ENCODE peak calls at places on chromosomes 2 and 18, in ten cellular contexts. F, U, W, O, A, X, I, S, Q and H are unnamed samples.

GRCh38 chr2:213932-214693 is 49.7 kb downstream of the SH3YL1 start:
- DNase-seq in F (no peak), U (no peak), W (no peak), O (no peak), A (no peak), X (no peak), I (no peak), S (no peak), Q (no peak), H (no peak)

GRCh38 chr2:29212009-29212408 is 96.8 kb downstream of the CLIP4 start:
- DNase-seq in F (no peak), U (no peak), W (no peak), O (no peak), A (no peak), X (no peak), I (no peak), S (no peak), Q (no peak), H (no peak)

GRCh38 chr2:61255580-61256437 is 93.8 kb downstream of the C2orf74 start:
- DNase-seq in F (no peak), U (no peak), W (peak; percentile 75), O (no peak), A (no peak), X (no peak), I (no peak), S (peak; percentile 22), Q (peak; percentile 60), H (no peak)

GRCh38 chr2:46942143-46942526 is 26.5 kb upstream of the MCFD2 start:
- DNase-seq in F (peak; percentile 75), U (peak; percentile 64), W (no peak), O (no peak), A (peak; percentile 71), X (peak; percentile 83), I (no peak), S (peak; percentile 49), Q (no peak), H (no peak)

GRCh38 chr18:31447530-31448191 is at the start of gene DSG3:
- DNase-seq in F (no peak), U (no peak), W (no peak), O (no peak), A (no peak), X (no peak), I (no peak), S (no peak), Q (no peak), H (no peak)

GRCh38 chr18:22021701-22022100 is 147.7 kb upstream of the GATA6 start:
- DNase-seq in F (no peak), U (no peak), W (no peak), O (no peak), A (no peak), X (no peak), I (no peak), S (no peak), Q (no peak), H (no peak)

GRCh38 chr18:37334494-37335125 is 231.0 kb downstream of the CELF4 start:
- DNase-seq in F (no peak), U (no peak), W (peak; percentile 56), O (peak; percentile 49), A (no peak), X (no peak), I (no peak), S (no peak), Q (no peak), H (no peak)

GRCh38 chr2:59806486-59806885 is 747.0 kb downstream of the BCL11A start:
- DNase-seq in F (no peak), U (no peak), W (no peak), O (no peak), A (no peak), X (no peak), I (no peak), S (no peak), Q (no peak), H (no peak)

GRCh38 chr2:168649562-168649961 is 152.9 kb upstream of the NOSTRIN start:
- DNase-seq in F (no peak), U (no peak), W (no peak), O (no peak), A (no peak), X (no peak), I (no peak), S (no peak), Q (no peak), H (no peak)

GRCh38 chr2:132037527-132038178 is 124.1 kb downstream of the ANKRD30BL start:
- DNase-seq in F (peak; percentile 14), U (peak; percentile 8), W (no peak), O (peak; percentile 36), A (no peak), X (no peak), I (peak; percentile 27), S (peak; percentile 6), Q (no peak), H (no peak)

GRCh38 chr2:100276716-100277115 is 45.6 kb downstream of the LONRF2 start:
- DNase-seq in F (no peak), U (no peak), W (no peak), O (no peak), A (no peak), X (no peak), I (no peak), S (no peak), Q (no peak), H (no peak)

GRCh38 chr2:96111257-96111640 is 5.1 kb downstream of the ADRA2B start:
- DNase-seq in F (no peak), U (no peak), W (no peak), O (no peak), A (no peak), X (no peak), I (no peak), S (no peak), Q (no peak), H (no peak)

GRCh38 chr2:41716497-41716896 is 331.3 kb upstream of the PKDCC start:
- DNase-seq in F (no peak), U (no peak), W (no peak), O (no peak), A (no peak), X (no peak), I (no peak), S (no peak), Q (no peak), H (peak; percentile 13)

GRCh38 chr2:85278361-85278760 is 49.4 kb downstream of the TGOLN2 start:
- DNase-seq in F (no peak), U (no peak), W (peak; percentile 75), O (no peak), A (no peak), X (no peak), I (no peak), S (no peak), Q (no peak), H (no peak)

GRCh38 chr2:73112913-73113633 is at the start of gene RAB11FIP5:
- DNase-seq in F (peak; percentile 56), U (peak; percentile 38), W (peak; percentile 79), O (peak; percentile 80), A (peak; percentile 81), X (peak; percentile 68), I (peak; percentile 83), S (peak; percentile 84), Q (no peak), H (no peak)

GRCh38 chr2:154697422-154698237 is 865 bp upstream of the KCNJ3 start:
- DNase-seq in F (no peak), U (no peak), W (no peak), O (peak; percentile 46), A (no peak), X (no peak), I (peak; percentile 46), S (no peak), Q (no peak), H (no peak)

GRCh38 chr2:218963597-218963996 is 4.1 kb downstream of the CDK5R2 start:
- DNase-seq in F (no peak), U (no peak), W (peak; percentile 8), O (no peak), A (no peak), X (no peak), I (no peak), S (no peak), Q (peak; percentile 24), H (no peak)

GRCh38 chr2:37005118-37005868 is 39.0 kb upstream of the STRN start:
- DNase-seq in F (peak; percentile 32), U (peak; percentile 50), W (peak; percentile 49), O (no peak), A (no peak), X (peak; percentile 51), I (no peak), S (peak; percentile 12), Q (no peak), H (no peak)

GRCh38 chr2:94980406-94980805 is 45.1 kb upstream of the MAL start:
- DNase-seq in F (no peak), U (no peak), W (no peak), O (no peak), A (no peak), X (no peak), I (no peak), S (no peak), Q (no peak), H (no peak)

GRCh38 chr18:48441405-48441881 is 32.3 kb upstream of the ZBTB7C start:
- DNase-seq in F (no peak), U (no peak), W (peak; percentile 58), O (no peak), A (no peak), X (no peak), I (peak; percentile 80), S (no peak), Q (no peak), H (no peak)

GRCh38 chr2:3631851-3632659 is 25.9 kb upstream of the ALLC start:
- DNase-seq in F (no peak), U (no peak), W (no peak), O (no peak), A (no peak), X (peak; percentile 33), I (no peak), S (no peak), Q (no peak), H (no peak)

GRCh38 chr2:235194351-235194750 is 242.5 kb downstream of the SH3BP4 start:
- DNase-seq in F (no peak), U (no peak), W (no peak), O (no peak), A (no peak), X (no peak), I (no peak), S (no peak), Q (no peak), H (no peak)

GRCh38 chr2:10360460-10361219 is 57.9 kb downstream of the HPCAL1 start:
- DNase-seq in F (no peak), U (no peak), W (no peak), O (no peak), A (no peak), X (no peak), I (no peak), S (no peak), Q (no peak), H (no peak)

GRCh38 chr2:233456934-233457333 is 102.6 kb downstream of the DGKD start:
- DNase-seq in F (no peak), U (no peak), W (no peak), O (no peak), A (no peak), X (no peak), I (no peak), S (no peak), Q (no peak), H (no peak)

GRCh38 chr2:174012347-174013309 is 47.5 kb upstream of the SP3 start:
- DNase-seq in F (no peak), U (no peak), W (peak; percentile 60), O (no peak), A (peak; percentile 39), X (peak; percentile 50), I (peak; percentile 78), S (peak; percentile 18), Q (no peak), H (no peak)